ENCODE peak calls at places on chromosomes 13 and 19, in six cellular contexts. J, B, I, X, M and L are unnamed samples.

GRCh38 chr13:102584423-102584822 is 12.4 kb upstream of the TPP2 start:
- DNase-seq in B (no peak), J (no peak), I (no peak), X (no peak), M (no peak), L (no peak)

GRCh38 chr19:3057275-3057714 is 5.0 kb downstream of the TLE5 start:
- DNase-seq in M (peak; percentile 51), J (peak; percentile 64), B (no peak), X (no peak), I (no peak), L (no peak)

GRCh38 chr19:46678110-46678732 is 17.2 kb upstream of the DACT3 start:
- DNase-seq in J (peak; percentile 91), I (no peak), B (no peak), M (peak; percentile 91), X (no peak), L (no peak)

GRCh38 chr13:82713681-82714405 is 1168.4 kb downstream of the SLITRK1 start:
- DNase-seq in J (no peak), I (no peak), M (no peak), X (peak; percentile 41), B (no peak), L (no peak)

GRCh38 chr19:1267441-1268391 is 1.4 kb upstream of the CIRBP start:
- DNase-seq in J (no peak), M (no peak), B (no peak), X (peak; percentile 60), I (peak; percentile 75), L (no peak)

GRCh38 chr19:49151339-49152217 is 3.6 kb downstream of the HRC start:
- DNase-seq in I (peak; percentile 60), J (peak; percentile 100), B (peak; percentile 97), M (peak; percentile 99), X (peak; percentile 11), L (no peak)

GRCh38 chr13:29743229-29743786 is 107.1 kb downstream of the UBL3 start:
- DNase-seq in B (no peak), I (peak; percentile 61), X (peak; percentile 79), J (no peak), M (no peak), L (no peak)

GRCh38 chr13:106650690-106651205 is 82.8 kb upstream of the ARGLU1 start:
- DNase-seq in B (no peak), I (no peak), X (no peak), J (no peak), M (no peak), L (no peak)

GRCh38 chr19:6730941-6731670 is 6.3 kb downstream of the GPR108 start:
- DNase-seq in M (peak; percentile 32), I (no peak), J (no peak), B (no peak), X (no peak), L (no peak)

GRCh38 chr19:49718511-49718910 is 27.6 kb downstream of the CPT1C start:
- DNase-seq in X (peak; percentile 35), B (peak; percentile 40), J (no peak), M (no peak), I (peak; percentile 38), L (no peak)

GRCh38 chr19:12720851-12721655 is 2.7 kb downstream of the TNPO2 start:
- DNase-seq in B (no peak), M (no peak), X (no peak), J (peak; percentile 56), I (peak; percentile 29), L (no peak)

GRCh38 chr19:54521022-54521859 is 18.6 kb downstream of the LAIR2 start:
- DNase-seq in M (no peak), B (no peak), J (no peak), I (no peak), X (no peak), L (no peak)

GRCh38 chr19:29988351-29988750 is 46.3 kb downstream of the URI1 start:
- DNase-seq in J (no peak), I (no peak), M (peak; percentile 58), B (no peak), X (no peak), L (no peak)

GRCh38 chr19:29992233-29992867 is 50.3 kb downstream of the URI1 start:
- DNase-seq in J (no peak), B (no peak), I (no peak), M (no peak), X (no peak), L (no peak)
- H3K14ac ChIP-seq in J (no peak overlapping the region), B (no peak overlapping the region), I (no peak overlapping the region), M (no peak overlapping the region), X (no peak overlapping the region), L (no peak overlapping the region)

GRCh38 chr19:45455707-45456499 is 11.9 kb upstream of the FOSB start:
- DNase-seq in X (peak; percentile 99), M (peak; percentile 96), J (peak; percentile 85), I (peak; percentile 100), B (peak; percentile 99), L (no peak)
- H3K18ac ChIP-seq in X (no peak overlapping the region), M (peak overlapping the region; percentile 91), J (peak overlapping the region; percentile 48), I (peak overlapping the region; percentile 78), B (peak overlapping the region; percentile 76), L (peak overlapping the region; percentile 73)

GRCh38 chr13:69020120-69020519 is 1087.5 kb upstream of the ATXN8OS start:
- DNase-seq in X (no peak), I (no peak), J (no peak), B (no peak), M (no peak), L (no peak)
- H3K4ac ChIP-seq in X (no peak overlapping the region), I (no peak overlapping the region), J (no peak overlapping the region), B (no peak overlapping the region), M (no peak overlapping the region), L (no peak overlapping the region)

GRCh38 chr19:42032428-42032827 is 37.6 kb downstream of the GRIK5 start:
- DNase-seq in M (peak; percentile 55), X (no peak), J (peak; percentile 51), B (no peak), I (no peak), L (no peak)
- H3K14ac ChIP-seq in M (peak overlapping the region; percentile 24), X (no peak overlapping the region), J (no peak overlapping the region), B (no peak overlapping the region), I (no peak overlapping the region), L (no peak overlapping the region)

DNA sequence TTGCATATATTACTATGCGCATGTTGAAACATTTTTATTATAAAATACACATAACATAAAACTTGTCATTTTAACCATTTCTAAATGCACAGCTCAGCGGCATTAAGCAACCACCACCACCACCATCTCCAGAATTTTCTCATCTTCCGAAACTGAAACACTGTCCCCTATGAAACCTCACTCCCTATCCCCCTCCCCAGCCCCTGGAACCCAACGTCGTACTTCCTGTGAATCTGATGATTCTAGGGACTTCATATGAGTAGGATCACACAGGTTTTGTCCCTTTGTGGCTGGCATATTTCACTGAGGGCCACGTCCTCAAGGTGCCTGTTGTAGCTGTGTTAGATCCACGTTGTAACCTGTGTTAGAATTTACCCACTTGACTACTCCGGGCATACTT is 716 bp upstream of the MAP2K2 start:
- DNase-seq in X (no peak), M (no peak), B (no peak), J (peak; percentile 51), I (no peak), L (no peak)
- H3K18ac ChIP-seq in X (no peak overlapping the region), M (no peak overlapping the region), B (no peak overlapping the region), J (no peak overlapping the region), I (no peak overlapping the region), L (no peak overlapping the region)

DNA sequence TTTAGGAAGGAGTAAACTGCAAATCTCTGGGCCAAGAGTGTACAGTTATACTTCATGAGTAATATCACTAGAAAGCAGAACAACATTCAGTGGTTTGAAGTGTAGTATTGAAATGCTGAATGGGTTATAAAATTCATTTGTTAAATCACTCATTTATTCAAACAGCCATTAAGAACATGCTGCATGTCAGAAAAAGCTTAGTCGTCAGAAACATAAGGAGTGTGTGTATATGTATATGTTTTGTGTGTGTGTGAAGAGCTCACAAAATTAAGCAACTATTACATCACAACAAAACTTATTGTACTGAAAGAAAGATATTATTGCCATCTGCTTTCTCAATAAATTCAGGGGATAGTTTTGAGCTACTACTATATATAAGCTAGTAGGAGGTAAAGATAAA is 165.4 kb upstream of the PCDH9 start:
- DNase-seq in X (no peak), B (no peak), J (no peak), M (no peak), I (no peak), L (no peak)
- H3K4ac ChIP-seq in X (no peak overlapping the region), B (no peak overlapping the region), J (no peak overlapping the region), M (no peak overlapping the region), I (no peak overlapping the region), L (no peak overlapping the region)

GRCh38 chr13:100810991-100811390 is 136.4 kb upstream of the TMTC4 start:
- DNase-seq in B (no peak), X (no peak), I (no peak), J (no peak), M (no peak), L (no peak)
- H3K14ac ChIP-seq in B (no peak overlapping the region), X (no peak overlapping the region), I (no peak overlapping the region), J (no peak overlapping the region), M (no peak overlapping the region), L (no peak overlapping the region)